ENCODE peak calls at places on chromosomes 12 and 14, in five cellular contexts. One of them, this sample, is unnamed.
A peak's percentile ranks its signal among the peaks of the same experiment; 100 is the strongest.

GRCh38 chr14:101557811-101558738 is 3.2 kb upstream of the DIO3 start:
- DNase-seq in sigmoid colon: peak; percentile 77
- DNase-seq in ovary: peak; percentile 67
- DNase-seq in IMR-90: no peak
- DNase-seq in spleen: peak; percentile 61
- DNase-seq in this sample: no peak

GRCh38 chr12:42525444-42525843 is 64.1 kb downstream of the PRICKLE1 start:
- DNase-seq in spleen: no peak
- DNase-seq in sigmoid colon: no peak
- DNase-seq in ovary: no peak
- DNase-seq in IMR-90: no peak
- DNase-seq in this sample: no peak

GRCh38 chr12:97335093-97335492 is 127.5 kb upstream of the RMST start:
- DNase-seq in spleen: no peak
- DNase-seq in IMR-90: no peak
- DNase-seq in sigmoid colon: no peak
- DNase-seq in ovary: no peak
- DNase-seq in this sample: no peak

GRCh38 chr12:22060261-22060660 is 14.2 kb downstream of the CMAS start:
- DNase-seq in sigmoid colon: no peak
- DNase-seq in spleen: no peak
- DNase-seq in ovary: no peak
- DNase-seq in IMR-90: no peak
- DNase-seq in this sample: no peak

GRCh38 chr12:47704719-47705118 is 1.1 kb downstream of the RPAP3 start:
- DNase-seq in sigmoid colon: no peak
- DNase-seq in IMR-90: no peak
- DNase-seq in spleen: no peak
- DNase-seq in ovary: no peak
- DNase-seq in this sample: no peak

GRCh38 chr12:6943719-6944380 is at the start of the genes C12orf57 and RNU7-1:
- DNase-seq in spleen: peak; percentile 91
- DNase-seq in ovary: peak; percentile 87
- DNase-seq in sigmoid colon: peak; percentile 92
- DNase-seq in IMR-90: peak; percentile 89
- DNase-seq in this sample: peak; percentile 98

GRCh38 chr12:6929806-6930452 is 2.2 kb downstream of the ATN1 start:
- DNase-seq in ovary: no peak
- DNase-seq in spleen: peak; percentile 32
- DNase-seq in sigmoid colon: no peak
- DNase-seq in IMR-90: no peak
- DNase-seq in this sample: no peak

GRCh38 chr14:55336161-55336560 is 64.9 kb downstream of the FBXO34 start:
- DNase-seq in spleen: no peak
- DNase-seq in ovary: no peak
- DNase-seq in sigmoid colon: no peak
- DNase-seq in IMR-90: no peak
- DNase-seq in this sample: no peak

GRCh38 chr12:74537126-74537706 is 419 bp upstream of the ATXN7L3B start:
- DNase-seq in ovary: no peak
- DNase-seq in sigmoid colon: no peak
- DNase-seq in spleen: no peak
- DNase-seq in IMR-90: peak; percentile 69
- DNase-seq in this sample: no peak

GRCh38 chr12:89750821-89751227 is 42.2 kb upstream of the ATP2B1 start:
- DNase-seq in spleen: no peak
- DNase-seq in sigmoid colon: no peak
- DNase-seq in ovary: no peak
- DNase-seq in IMR-90: no peak
- DNase-seq in this sample: no peak

GRCh38 chr12:92606956-92607355 is 95.8 kb upstream of the PLEKHG7 start:
- DNase-seq in ovary: no peak
- DNase-seq in spleen: no peak
- DNase-seq in sigmoid colon: no peak
- DNase-seq in IMR-90: no peak
- DNase-seq in this sample: no peak

GRCh38 chr12:92605621-92606170 is 97.1 kb upstream of the PLEKHG7 start:
- DNase-seq in IMR-90: peak; percentile 30
- DNase-seq in spleen: no peak
- DNase-seq in sigmoid colon: no peak
- DNase-seq in ovary: no peak
- DNase-seq in this sample: no peak

GRCh38 chr12:92604786-92605185 is 98.0 kb upstream of the PLEKHG7 start:
- DNase-seq in spleen: no peak
- DNase-seq in sigmoid colon: no peak
- DNase-seq in IMR-90: no peak
- DNase-seq in ovary: no peak
- DNase-seq in this sample: no peak

GRCh38 chr12:92612611-92613010 is 90.2 kb upstream of the PLEKHG7 start:
- DNase-seq in sigmoid colon: no peak
- DNase-seq in spleen: no peak
- DNase-seq in IMR-90: no peak
- DNase-seq in ovary: no peak
- DNase-seq in this sample: no peak

GRCh38 chr12:92608418-92609091 is 94.2 kb upstream of the PLEKHG7 start:
- DNase-seq in sigmoid colon: no peak
- DNase-seq in ovary: no peak
- DNase-seq in spleen: no peak
- DNase-seq in IMR-90: peak; percentile 67
- DNase-seq in this sample: no peak
- TF ChIP-seq CTCF in sigmoid colon: no peak
- TF ChIP-seq CTCF in ovary: no peak
- TF ChIP-seq CTCF in spleen: peak; percentile 44
- TF ChIP-seq CTCF in IMR-90: peak; percentile 70
- TF ChIP-seq CTCF in this sample: no peak

DNA sequence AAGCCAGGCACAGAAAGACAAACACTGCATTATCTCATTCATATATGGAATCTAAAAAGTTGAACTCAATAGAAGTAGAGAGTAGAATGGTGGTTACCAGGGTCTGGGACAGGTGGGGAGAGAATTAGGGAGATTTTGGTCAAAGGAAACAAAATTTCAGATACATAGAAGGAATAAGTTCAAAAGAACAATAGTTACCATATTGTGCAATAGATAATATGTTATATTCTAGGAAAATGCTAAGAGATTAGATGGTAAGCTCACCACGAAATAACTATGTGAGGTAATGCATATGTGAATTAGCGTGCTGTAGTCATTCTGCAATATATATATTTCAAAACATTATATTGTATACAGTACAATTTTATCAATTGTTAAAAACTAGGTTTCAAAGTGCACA is 442.5 kb downstream of the KCNH5 start:
- DNase-seq in spleen: no peak
- DNase-seq in IMR-90: no peak
- DNase-seq in sigmoid colon: no peak
- DNase-seq in ovary: no peak
- DNase-seq in this sample: no peak
- H3K36me3 ChIP-seq in spleen: no peaks in the 10 kb centered on the region
- H3K36me3 ChIP-seq in IMR-90: no peaks in the 10 kb centered on the region
- H3K36me3 ChIP-seq in sigmoid colon: no peaks in the 10 kb centered on the region
- H3K36me3 ChIP-seq in ovary: no peaks in the 10 kb centered on the region
- H3K36me3 ChIP-seq in this sample: no peaks in the 10 kb centered on the region

GRCh38 chr14:69299286-69300035 is 39.5 kb downstream of the GALNT16 start:
- DNase-seq in spleen: peak; percentile 60
- DNase-seq in ovary: no peak
- DNase-seq in IMR-90: no peak
- DNase-seq in sigmoid colon: no peak
- DNase-seq in this sample: no peak
- TF ChIP-seq CTCF in spleen: no peak
- TF ChIP-seq CTCF in ovary: no peak
- TF ChIP-seq CTCF in IMR-90: peak; percentile 16
- TF ChIP-seq CTCF in sigmoid colon: no peak
- TF ChIP-seq CTCF in this sample: peak; percentile 19

GRCh38 chr12:49031573-49032161 is 13.1 kb upstream of the PRKAG1 start:
- DNase-seq in ovary: no peak
- DNase-seq in sigmoid colon: no peak
- DNase-seq in IMR-90: no peak
- DNase-seq in spleen: no peak
- DNase-seq in this sample: no peak
- H3K36me3 ChIP-seq in ovary: no peaks in the 10 kb centered on the region
- H3K36me3 ChIP-seq in sigmoid colon: peaks cover 91% of the 10 kb centered on the region
- H3K36me3 ChIP-seq in IMR-90: peaks cover 85% of the 10 kb centered on the region
- H3K36me3 ChIP-seq in spleen: peaks cover 100% of the 10 kb centered on the region
- H3K36me3 ChIP-seq in this sample: peaks cover 57% of the 10 kb centered on the region

GRCh38 chr14:92994131-92994676 is 71.3 kb downstream of the CHGA start:
- DNase-seq in ovary: peak; percentile 40
- DNase-seq in IMR-90: no peak
- DNase-seq in sigmoid colon: no peak
- DNase-seq in spleen: no peak
- DNase-seq in this sample: no peak

GRCh38 chr14:92990456-92991430 is 67.8 kb downstream of the CHGA start:
- DNase-seq in ovary: peak; percentile 30
- DNase-seq in spleen: peak; percentile 60
- DNase-seq in IMR-90: no peak
- DNase-seq in sigmoid colon: no peak
- DNase-seq in this sample: no peak

GRCh38 chr14:92991536-92991935 is 68.6 kb downstream of the CHGA start:
- DNase-seq in sigmoid colon: no peak
- DNase-seq in spleen: no peak
- DNase-seq in ovary: no peak
- DNase-seq in IMR-90: no peak
- DNase-seq in this sample: no peak

GRCh38 chr14:92994942-92995341 is 72.0 kb downstream of the CHGA start:
- DNase-seq in IMR-90: no peak
- DNase-seq in sigmoid colon: no peak
- DNase-seq in ovary: peak; percentile 32
- DNase-seq in spleen: no peak
- DNase-seq in this sample: no peak

GRCh38 chr14:92993302-92993701 is 70.4 kb downstream of the CHGA start:
- DNase-seq in ovary: peak; percentile 80
- DNase-seq in spleen: no peak
- DNase-seq in IMR-90: no peak
- DNase-seq in sigmoid colon: peak; percentile 85
- DNase-seq in this sample: no peak
- TF ChIP-seq CTCF in ovary: no peak
- TF ChIP-seq CTCF in spleen: no peak
- TF ChIP-seq CTCF in IMR-90: no peak
- TF ChIP-seq CTCF in sigmoid colon: no peak
- TF ChIP-seq CTCF in this sample: no peak

GRCh38 chr14:102984336-102985102 is 62.1 kb downstream of the AMN start:
- DNase-seq in IMR-90: no peak
- DNase-seq in spleen: peak; percentile 56
- DNase-seq in ovary: no peak
- DNase-seq in sigmoid colon: no peak
- DNase-seq in this sample: no peak
- H3K36me3 ChIP-seq in IMR-90: peaks cover 58% of the 10 kb centered on the region
- H3K36me3 ChIP-seq in spleen: peaks cover 99% of the 10 kb centered on the region
- H3K36me3 ChIP-seq in ovary: no peaks in the 10 kb centered on the region
- H3K36me3 ChIP-seq in sigmoid colon: peaks cover 96% of the 10 kb centered on the region
- H3K36me3 ChIP-seq in this sample: no peaks in the 10 kb centered on the region

GRCh38 chr12:107761502-107761904 is 566 bp upstream of the PRDM4 start:
- DNase-seq in spleen: peak; percentile 78
- DNase-seq in IMR-90: no peak
- DNase-seq in ovary: no peak
- DNase-seq in sigmoid colon: no peak
- DNase-seq in this sample: no peak

GRCh38 chr12:107762874-107763273 is 1.9 kb upstream of the PRDM4 start:
- DNase-seq in spleen: no peak
- DNase-seq in ovary: no peak
- DNase-seq in IMR-90: no peak
- DNase-seq in sigmoid colon: no peak
- DNase-seq in this sample: no peak

GRCh38 chr12:107759410-107759809 is 1.5 kb downstream of the PRDM4 start:
- DNase-seq in sigmoid colon: no peak
- DNase-seq in ovary: no peak
- DNase-seq in IMR-90: peak; percentile 90
- DNase-seq in spleen: no peak
- DNase-seq in this sample: no peak

GRCh38 chr12:107760207-107760816 is 625 bp downstream of the PRDM4 start:
- DNase-seq in IMR-90: peak; percentile 12
- DNase-seq in spleen: no peak
- DNase-seq in ovary: no peak
- DNase-seq in sigmoid colon: peak; percentile 69
- DNase-seq in this sample: peak; percentile 52

GRCh38 chr12:107760817-107761501 is at the start of gene PRDM4:
- DNase-seq in IMR-90: peak; percentile 93
- DNase-seq in ovary: peak; percentile 95
- DNase-seq in spleen: peak; percentile 98
- DNase-seq in sigmoid colon: peak; percentile 97
- DNase-seq in this sample: peak; percentile 95
- TF ChIP-seq CTCF in IMR-90: peak; percentile 59
- TF ChIP-seq CTCF in ovary: peak; percentile 38
- TF ChIP-seq CTCF in spleen: peak; percentile 73
- TF ChIP-seq CTCF in sigmoid colon: no peak
- TF ChIP-seq CTCF in this sample: no peak

DNA sequence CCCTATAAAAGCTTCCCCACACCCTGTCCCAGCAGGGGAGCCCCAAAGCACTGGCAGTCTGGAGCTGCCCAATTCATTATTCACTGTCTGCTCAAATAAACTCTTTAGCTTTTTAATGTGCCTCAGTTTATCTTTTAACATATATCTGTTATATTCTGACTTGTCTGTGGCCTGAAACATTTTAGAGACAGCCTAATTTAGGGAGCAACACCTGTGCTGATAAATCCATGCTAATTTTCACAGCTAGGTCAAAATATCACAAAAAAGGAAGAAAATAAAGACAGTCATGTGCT is 32.9 kb downstream of the TMTC1 start:
- DNase-seq in IMR-90: no peak
- DNase-seq in ovary: no peak
- DNase-seq in sigmoid colon: no peak
- DNase-seq in spleen: no peak
- DNase-seq in this sample: no peak
- H3K36me3 ChIP-seq in IMR-90: peaks cover 45% of the 10 kb centered on the region
- H3K36me3 ChIP-seq in ovary: no peaks in the 10 kb centered on the region
- H3K36me3 ChIP-seq in sigmoid colon: peaks cover 38% of the 10 kb centered on the region
- H3K36me3 ChIP-seq in spleen: peaks cover 64% of the 10 kb centered on the region
- H3K36me3 ChIP-seq in this sample: no peaks in the 10 kb centered on the region

DNA sequence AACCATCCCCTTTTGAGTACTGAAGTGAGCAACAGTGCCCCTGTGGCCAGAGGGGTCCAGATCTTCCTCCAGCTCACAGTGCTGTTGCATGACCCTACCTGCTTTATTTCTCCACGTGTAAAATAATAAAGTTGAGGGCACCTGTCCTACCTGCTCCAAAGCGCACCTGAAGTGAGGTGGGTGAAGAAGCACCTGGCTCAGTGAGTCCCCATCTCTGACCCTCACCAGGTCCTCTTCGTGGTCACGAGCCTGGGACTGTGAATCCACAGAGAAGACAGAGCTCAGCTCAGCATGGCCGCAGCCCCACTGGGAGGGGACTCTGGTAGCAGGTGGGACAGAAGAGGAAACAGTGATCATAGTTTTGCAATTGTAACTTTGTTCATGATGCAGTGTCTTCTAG is 976.7 kb upstream of the TMEM132C start:
- DNase-seq in IMR-90: no peak
- DNase-seq in sigmoid colon: no peak
- DNase-seq in spleen: no peak
- DNase-seq in ovary: no peak
- DNase-seq in this sample: no peak
- TF ChIP-seq CTCF in IMR-90: no peak
- TF ChIP-seq CTCF in sigmoid colon: no peak
- TF ChIP-seq CTCF in spleen: no peak
- TF ChIP-seq CTCF in ovary: no peak
- TF ChIP-seq CTCF in this sample: no peak

GRCh38 chr14:73723411-73723798 is 9.2 kb upstream of the PNMA1 start:
- DNase-seq in ovary: no peak
- DNase-seq in spleen: no peak
- DNase-seq in IMR-90: peak; percentile 42
- DNase-seq in sigmoid colon: no peak
- DNase-seq in this sample: no peak
- H3K36me3 ChIP-seq in ovary: no peaks in the 10 kb centered on the region
- H3K36me3 ChIP-seq in spleen: peaks cover 100% of the 10 kb centered on the region
- H3K36me3 ChIP-seq in IMR-90: peaks cover 66% of the 10 kb centered on the region
- H3K36me3 ChIP-seq in sigmoid colon: peaks cover 92% of the 10 kb centered on the region
- H3K36me3 ChIP-seq in this sample: peaks cover 62% of the 10 kb centered on the region